ENCODE peak calls at places on chromosome 10, in seven cellular contexts. U, Q, T, W, L, G and D are unnamed samples.

GRCh38 chr10:131277969-131278368 is 33.6 kb downstream of the TCERG1L start:
- DNase-seq in U (no peak), Q (no peak), T (no peak), W (no peak), L (no peak), G (no peak), D (no peak)

GRCh38 chr10:132562177-132562915 is 24.8 kb downstream of the INPP5A start:
- DNase-seq in U (no peak), Q (no peak), T (no peak), W (no peak), L (no peak), G (no peak), D (no peak)

GRCh38 chr10:49237985-49238384 is 49.8 kb upstream of the TMEM273 start:
- DNase-seq in U (no peak), Q (no peak), T (no peak), W (no peak), L (no peak), G (no peak), D (no peak)

GRCh38 chr10:118595064-118595420 is 406 bp downstream of the PRLHR start:
- DNase-seq in U (no peak), Q (no peak), T (no peak), W (no peak), L (no peak), G (no peak), D (no peak)

GRCh38 chr10:77626266-77626935 is 11.2 kb downstream of the KCNMA1 start:
- DNase-seq in U (no peak), Q (no peak), T (no peak), W (no peak), L (no peak), G (no peak), D (no peak)

GRCh38 chr10:70551971-70552422 is 50.5 kb downstream of the PRF1 start:
- DNase-seq in U (no peak), Q (no peak), T (peak), W (peak), L (no peak), G (peak), D (peak)

GRCh38 chr10:116705498-116705897 is 36.9 kb downstream of the HSPA12A start:
- DNase-seq in U (no peak), Q (no peak), T (no peak), W (no peak), L (no peak), G (no peak), D (no peak)

GRCh38 chr10:12434277-12434676 is 84.9 kb downstream of the CAMK1D start:
- DNase-seq in U (no peak), Q (no peak), T (no peak), W (no peak), L (no peak), G (no peak), D (no peak)

GRCh38 chr10:98267069-98267893 is 713 bp downstream of the LOXL4 start:
- DNase-seq in U (no peak), Q (no peak), T (no peak), W (peak), L (no peak), G (no peak), D (no peak)

GRCh38 chr10:74669210-74669609 is 157.2 kb upstream of the KAT6B start:
- DNase-seq in U (no peak), Q (no peak), T (no peak), W (no peak), L (no peak), G (no peak), D (no peak)

GRCh38 chr10:77328272-77328816 is 309.3 kb downstream of the KCNMA1 start:
- DNase-seq in U (no peak), Q (no peak), T (no peak), W (peak), L (peak), G (peak), D (peak)

GRCh38 chr10:118045842-118046490 is 775 bp downstream of the RAB11FIP2 start:
- DNase-seq in U (peak), Q (peak), T (peak), W (peak), L (peak), G (peak), D (peak)

GRCh38 chr10:24723386-24723787 is 300 bp downstream of the ARHGAP21 start:
- DNase-seq in U (no peak), Q (peak), T (no peak), W (peak), L (no peak), G (no peak), D (no peak)

GRCh38 chr10:103990170-103990930 is 23.4 kb downstream of the SLK start:
- DNase-seq in U (no peak), Q (no peak), T (no peak), W (no peak), L (no peak), G (no peak), D (no peak)

GRCh38 chr10:71230656-71231025 is 18.3 kb downstream of the UNC5B start:
- DNase-seq in U (no peak), Q (no peak), T (no peak), W (no peak), L (no peak), G (no peak), D (no peak)

GRCh38 chr10:118725784-118726507 is 28.8 kb downstream of the CACUL1 start:
- DNase-seq in U (no peak), Q (no peak), T (no peak), W (no peak), L (no peak), G (no peak), D (no peak)

GRCh38 chr10:86651021-86651471 is 3.3 kb upstream of the OPN4 start:
- DNase-seq in U (no peak), Q (no peak), T (no peak), W (no peak), L (no peak), G (no peak), D (no peak)

GRCh38 chr10:98555011-98555619 is 108.4 kb upstream of the HPS1 start:
- DNase-seq in U (no peak), Q (no peak), T (no peak), W (no peak), L (no peak), G (peak), D (peak)

GRCh38 chr10:63068246-63068645 is 64.9 kb upstream of the NRBF2 start:
- DNase-seq in U (no peak), Q (no peak), T (no peak), W (no peak), L (no peak), G (peak), D (peak)

GRCh38 chr10:3906511-3907111 is 121.6 kb upstream of the KLF6 start:
- DNase-seq in U (no peak), Q (no peak), T (no peak), W (no peak), L (no peak), G (no peak), D (peak)

GRCh38 chr10:43955002-43955596 is 306.4 kb upstream of the ZNF32 start:
- DNase-seq in U (no peak), Q (no peak), T (no peak), W (no peak), L (no peak), G (no peak), D (no peak)

GRCh38 chr10:128035557-128035973 is 90.7 kb downstream of the MKI67 start:
- DNase-seq in U (peak), Q (peak), T (no peak), W (peak), L (peak), G (peak), D (peak)

GRCh38 chr10:90969947-90970673 is 49.2 kb upstream of the ANKRD1 start:
- DNase-seq in U (no peak), Q (no peak), T (no peak), W (peak), L (no peak), G (peak), D (peak)

GRCh38 chr10:17872191-17873091 is 63.3 kb downstream of the MRC1 start:
- DNase-seq in U (no peak), Q (no peak), T (no peak), W (peak), L (peak), G (peak), D (peak)

GRCh38 chr10:124955243-124955642 is 13.3 kb downstream of the ZRANB1 start:
- DNase-seq in U (no peak), Q (no peak), T (no peak), W (no peak), L (no peak), G (no peak), D (no peak)

GRCh38 chr10:99873846-99874245 is 91.4 kb downstream of the ABCC2 start:
- DNase-seq in U (no peak), Q (no peak), T (no peak), W (no peak), L (no peak), G (no peak), D (no peak)

GRCh38 chr10:88991900-88992237 is 1.3 kb downstream of the FAS start:
- DNase-seq in U (no peak), Q (no peak), T (no peak), W (no peak), L (no peak), G (no peak), D (no peak)

GRCh38 chr10:70265032-70265689 is 18.6 kb downstream of the NPFFR1 start:
- DNase-seq in U (no peak), Q (no peak), T (no peak), W (peak), L (peak), G (peak), D (peak)

GRCh38 chr10:20608503-20608902 is 288.6 kb downstream of the NEBL start:
- DNase-seq in U (no peak), Q (no peak), T (no peak), W (no peak), L (no peak), G (no peak), D (no peak)

GRCh38 chr10:8498290-8498689 is 443.8 kb downstream of the GATA3 start:
- DNase-seq in U (no peak), Q (no peak), T (no peak), W (no peak), L (no peak), G (no peak), D (no peak)

GRCh38 chr10:131726460-131726861 is 174.3 kb upstream of the PPP2R2D start:
- DNase-seq in U (no peak), Q (no peak), T (no peak), W (no peak), L (no peak), G (no peak), D (no peak)

GRCh38 chr10:133179651-133180050 is 19.6 kb downstream of the KNDC1 start:
- DNase-seq in U (no peak), Q (no peak), T (no peak), W (no peak), L (no peak), G (no peak), D (no peak)

GRCh38 chr10:94198324-94198723 is 164.4 kb downstream of the NOC3L start:
- DNase-seq in U (no peak), Q (no peak), T (no peak), W (no peak), L (no peak), G (no peak), D (no peak)

GRCh38 chr10:132627736-132628512 is 90.3 kb downstream of the INPP5A start:
- DNase-seq in U (no peak), Q (peak), T (no peak), W (no peak), L (no peak), G (no peak), D (no peak)

GRCh38 chr10:84237199-84238051 is 3.9 kb downstream of the LRIT1 start:
- DNase-seq in U (no peak), Q (no peak), T (no peak), W (no peak), L (no peak), G (no peak), D (no peak)

GRCh38 chr10:93075369-93076221 is 1.9 kb downstream of the CYP26A1 start:
- DNase-seq in U (no peak), Q (no peak), T (no peak), W (no peak), L (no peak), G (no peak), D (no peak)